ENCODE peak calls at places on chromosomes 4 and X, in nine cellular contexts. F, H, W, M, R, V, L, B and Z are unnamed samples.

GRCh38 chrX:133190877-133191738 is 27.0 kb downstream of the TFDP3 start:
- DNase-seq in F (no peak), H (no peak), W (no peak), M (no peak), R (no peak), V (no peak), L (no peak), B (no peak), Z (no peak)

GRCh38 chr4:55512922-55513571 is 33.7 kb downstream of the CLOCK start:
- DNase-seq in F (no peak), H (no peak), W (no peak), M (no peak), R (no peak), V (no peak), L (no peak), B (no peak), Z (no peak)

GRCh38 chr4:26175905-26176304 is 144.9 kb upstream of the RBPJ start:
- DNase-seq in F (no peak), H (no peak), W (no peak), M (no peak), R (no peak), V (no peak), L (no peak), B (no peak), Z (no peak)

GRCh38 chr4:124307143-124307542 is 405.4 kb downstream of the ANKRD50 start:
- DNase-seq in F (no peak), H (no peak), W (no peak), M (no peak), R (peak; percentile 77), V (no peak), L (no peak), B (no peak), Z (no peak)

GRCh38 chrX:39652336-39652735 is 445.4 kb downstream of the BCOR start:
- DNase-seq in F (no peak), H (peak; percentile 19), W (no peak), M (peak; percentile 28), R (no peak), V (peak; percentile 41), L (peak; percentile 50), B (no peak), Z (no peak)

GRCh38 chr4:6779667-6780565 is 2.6 kb upstream of the KIAA0232 start:
- DNase-seq in F (no peak), H (peak; percentile 89), W (no peak), M (peak; percentile 16), R (peak; percentile 79), V (peak; percentile 69), L (no peak), B (no peak), Z (no peak)

GRCh38 chr4:146370841-146371240 is 150.9 kb downstream of the SLC10A7 start:
- DNase-seq in F (no peak), H (no peak), W (no peak), M (peak; percentile 46), R (no peak), V (peak; percentile 36), L (peak; percentile 5), B (no peak), Z (no peak)

GRCh38 chrX:23334871-23335599 is 386 bp downstream of the PTCHD1 start:
- DNase-seq in F (peak; percentile 73), H (no peak), W (no peak), M (no peak), R (no peak), V (no peak), L (no peak), B (no peak), Z (no peak)

GRCh38 chrX:124226129-124226528 is 106.3 kb upstream of the TEX13D start:
- DNase-seq in F (no peak), H (no peak), W (no peak), M (peak; percentile 8), R (no peak), V (no peak), L (no peak), B (no peak), Z (no peak)

GRCh38 chrX:151633157-151633556 is 62.1 kb upstream of the PRRG3 start:
- DNase-seq in F (no peak), H (no peak), W (no peak), M (no peak), R (no peak), V (no peak), L (no peak), B (no peak), Z (no peak)